ENCODE peak calls at places on chromosomes 6 and 20, in six cellular contexts. U, V, M, I, Y and T are unnamed samples.

GRCh38 chr6:6386010-6386409 is 65.5 kb upstream of the F13A1 start:
- DNase-seq in U (no peak), V (no peak), M (no peak), I (no peak), Y (peak), T (no peak)

GRCh38 chr20:59932616-59933295 is 681 bp downstream of the SYCP2 start:
- DNase-seq in U (no peak), V (no peak), M (no peak), I (no peak), Y (no peak), T (no peak)

GRCh38 chr6:137975058-137975940 is 108.2 kb downstream of the TNFAIP3 start:
- DNase-seq in U (no peak), V (no peak), M (no peak), I (no peak), Y (no peak), T (no peak)

GRCh38 chr20:32208499-32209154 is 947 bp downstream of the POFUT1 start:
- DNase-seq in U (no peak), V (no peak), M (no peak), I (no peak), Y (no peak), T (no peak)

GRCh38 chr6:19137419-19138035 is 699.6 kb upstream of the ID4 start:
- DNase-seq in U (no peak), V (no peak), M (no peak), I (peak), Y (no peak), T (no peak)

GRCh38 chr6:165191461-165191860 is 117.9 kb downstream of the C6orf118 start:
- DNase-seq in U (no peak), V (no peak), M (no peak), I (no peak), Y (no peak), T (no peak)

GRCh38 chr6:148146717-148147116 is 195.9 kb upstream of the SASH1 start:
- DNase-seq in U (no peak), V (no peak), M (no peak), I (no peak), Y (peak), T (peak)

GRCh38 chr6:12369781-12370262 is 79.7 kb downstream of the EDN1 start:
- DNase-seq in U (no peak), V (no peak), M (no peak), I (no peak), Y (no peak), T (peak)

GRCh38 chr6:7414811-7415210 is 25.2 kb downstream of the RIOK1 start:
- DNase-seq in U (no peak), V (no peak), M (no peak), I (no peak), Y (no peak), T (peak)

GRCh38 chr20:24339179-24339578 is 130.2 kb upstream of the SYNDIG1 start:
- DNase-seq in U (no peak), V (no peak), M (no peak), I (no peak), Y (peak), T (no peak)

GRCh38 chr20:32050851-32051556 is 1.0 kb upstream of the HCK start:
- DNase-seq in U (peak), V (no peak), M (no peak), I (no peak), Y (no peak), T (peak)

GRCh38 chr20:18679020-18679419 is 91.2 kb downstream of the DTD1 start:
- DNase-seq in U (no peak), V (no peak), M (no peak), I (peak), Y (peak), T (no peak)